ENCODE peak calls at places on chromosomes 12 and 14, in seven cellular contexts. B, M, C, P, L, T and S are unnamed samples.

GRCh38 chr14:68637106-68638021 is 155.5 kb downstream of the ZFP36L1 start:
- ATAC-seq in L (no peak), M (no peak), B (no peak), C (no peak), P (no peak), T (no peak), S (no peak)

GRCh38 chr14:52061380-52061779 is 7.5 kb downstream of the NID2 start:
- ATAC-seq in L (no peak), B (no peak), C (no peak), M (no peak), T (no peak), P (no peak), S (peak)

GRCh38 chr14:56359245-56359644 is 220.4 kb upstream of the TMEM260 start:
- ATAC-seq in T (no peak), C (no peak), P (no peak), B (peak), L (no peak), M (peak), S (no peak)

GRCh38 chr14:44979740-44980346 is 17.9 kb downstream of the TOGARAM1 start:
- ATAC-seq in M (no peak), P (no peak), C (no peak), L (no peak), B (no peak), T (no peak), S (no peak)

GRCh38 chr12:128388461-128388921 is 121.5 kb downstream of the TMEM132C start:
- ATAC-seq in T (no peak), B (no peak), P (no peak), C (no peak), M (no peak), L (peak), S (no peak)

GRCh38 chr12:49616533-49617219 is 6.7 kb upstream of the PRPF40B start:
- ATAC-seq in T (no peak), B (no peak), P (no peak), L (no peak), C (no peak), M (no peak), S (no peak)

GRCh38 chr12:60577607-60578006 is 981.8 kb downstream of the SLC16A7 start:
- ATAC-seq in P (no peak), L (no peak), C (no peak), M (no peak), B (no peak), T (peak), S (no peak)

GRCh38 chr14:20468773-20469241 is 399 bp upstream of the PNP start:
- ATAC-seq in M (no peak), L (no peak), P (no peak), T (peak), B (peak), C (no peak), S (no peak)

GRCh38 chr14:47710581-47710980 is 35.2 kb upstream of the MDGA2 start:
- ATAC-seq in M (no peak), T (no peak), B (no peak), L (no peak), C (peak), P (no peak), S (no peak)

GRCh38 chr12:113081785-113082296 is 25.3 kb downstream of the DTX1 start:
- ATAC-seq in L (no peak), C (no peak), M (no peak), B (no peak), T (no peak), P (no peak), S (no peak)

GRCh38 chr14:56949828-56950227 is 139.5 kb upstream of the OTX2 start:
- ATAC-seq in T (no peak), M (no peak), B (no peak), C (peak), P (no peak), L (no peak), S (no peak)

GRCh38 chr14:99234982-99235491 is 37.0 kb downstream of the BCL11B start:
- ATAC-seq in M (peak), C (no peak), P (peak), L (no peak), B (peak), T (no peak), S (no peak)